ENCODE peak calls at places on chromosomes 3 and 15, in eight cellular contexts. E is Right ventricle myocardium inferior; G is heart right ventricle; H is activated naive CD8-positive, alpha-beta T cell treated with anti-CD3 and anti-CD28 coated beads, Interleukin-2, amount 50 U/mL, for 24 hours; T is aorta; P is left cardiac atrium; L is WTC11; W is gastrocnemius medialis. S is an unnamed sample.

GRCh38 chr15:80989110-80989517 is 505 bp downstream of the MESD start:
- ATAC-seq in L (peak), W (no peak), H (no peak), T (no peak), G (no peak), E (no peak), P (no peak), S (peak)

GRCh38 chr3:59486468-59486964 is 436.7 kb upstream of the CFAP20DC start:
- ATAC-seq in W (no peak), T (no peak), L (no peak), G (no peak), H (no peak), P (peak), E (peak), S (no peak)

GRCh38 chr3:195286115-195286872 is 15.3 kb upstream of the XXYLT1 start:
- ATAC-seq in P (no peak), H (no peak), E (no peak), G (no peak), W (no peak), L (no peak), T (no peak), S (no peak)

GRCh38 chr3:176953106-176954080 is 243.9 kb downstream of the TBL1XR1 start:
- ATAC-seq in P (peak), E (peak), T (peak), H (no peak), W (peak), G (peak), L (no peak), S (no peak)

GRCh38 chr3:111676177-111677021 is 81.3 kb upstream of the ZBED2 start:
- ATAC-seq in T (no peak), H (peak), G (no peak), P (no peak), E (no peak), W (no peak), L (no peak), S (no peak)

GRCh38 chr3:45599424-45599886 is 4.9 kb downstream of the LIMD1 start:
- ATAC-seq in W (peak), L (no peak), H (no peak), G (peak), T (no peak), E (peak), P (peak), S (no peak)

GRCh38 chr15:56811586-56811985 is 78.3 kb upstream of the ZNF280D start:
- ATAC-seq in T (no peak), W (no peak), P (no peak), H (no peak), L (no peak), G (no peak), E (no peak), S (no peak)

GRCh38 chr3:187120324-187120723 is 19.0 kb downstream of the RPL39L start:
- ATAC-seq in L (no peak), H (no peak), W (no peak), T (no peak), E (no peak), P (no peak), G (no peak), S (peak)

GRCh38 chr3:45537960-45538640 is 56.5 kb upstream of the LIMD1 start:
- ATAC-seq in W (peak), L (no peak), E (peak), T (no peak), G (peak), H (no peak), P (peak), S (no peak)

GRCh38 chr3:57942872-57943283 is 65.3 kb upstream of the FLNB start:
- ATAC-seq in W (peak), P (peak), E (peak), H (no peak), T (peak), L (no peak), G (peak), S (no peak)